ENCODE peak calls at places on chromosomes 13 and 19, in five cellular contexts. O, P, T, M and U are unnamed samples.
A peak's percentile ranks its signal among the peaks of the same experiment; 100 is the strongest.

GRCh38 chr13:49693191-49693733 is 2.0 kb upstream of the EBPL start:
- DNase-seq in M (no peak), O (no peak), P (no peak), T (no peak), U (no peak)

GRCh38 chr19:7902796-7903243 is 857 bp upstream of the MAP2K7 start:
- DNase-seq in O (no peak), P (no peak), T (no peak), M (no peak), U (no peak)

GRCh38 chr13:62908321-62908720 is 1492.7 kb upstream of the PCDH20 start:
- DNase-seq in M (no peak), T (no peak), O (no peak), P (no peak), U (no peak)

GRCh38 chr13:93230466-93230865 is 3.9 kb downstream of the GPC6 start:
- DNase-seq in M (no peak), O (no peak), P (no peak), T (no peak), U (no peak)

GRCh38 chr19:23991170-23991569 is 76.5 kb downstream of the ZNF726 start:
- DNase-seq in P (no peak), O (no peak), M (no peak), T (no peak), U (no peak)

GRCh38 chr13:43085545-43085944 is 62.2 kb downstream of the DNAJC15 start:
- DNase-seq in P (no peak), M (no peak), T (no peak), O (no peak), U (no peak)

GRCh38 chr13:44155422-44156293 is 218.0 kb upstream of the SERP2 start:
- DNase-seq in O (peak; percentile 40), P (peak; percentile 46), M (no peak), T (no peak), U (no peak)

GRCh38 chr19:11192957-11193939 is 4.1 kb downstream of the KANK2 start:
- DNase-seq in T (no peak), O (no peak), M (no peak), P (no peak), U (no peak)

GRCh38 chr19:10603873-10604459 is 16.9 kb upstream of the AP1M2 start:
- DNase-seq in M (no peak), T (peak; percentile 38), P (no peak), O (no peak), U (no peak)

DNA sequence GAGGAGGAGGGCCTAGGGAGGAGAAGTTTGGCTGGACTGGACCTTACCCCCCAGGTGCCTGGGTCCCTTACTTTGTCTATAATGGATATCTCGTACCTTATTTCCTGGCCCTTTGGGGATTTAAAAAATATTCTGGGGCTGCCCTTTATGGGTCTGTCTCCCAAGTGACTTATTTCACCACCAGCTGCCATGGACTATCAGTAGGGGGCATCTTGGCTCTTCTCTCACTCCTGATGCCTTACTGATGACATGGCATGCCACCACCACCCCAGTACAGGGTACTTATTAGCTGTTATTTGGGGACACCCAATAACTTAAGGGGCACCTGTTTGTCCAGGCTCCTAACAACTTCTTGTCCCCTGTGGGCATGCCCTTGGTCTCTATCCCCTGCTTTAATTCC is 38.0 kb downstream of the NFIX start:
- DNase-seq in O (no peak), M (no peak), T (no peak), P (no peak), U (no peak)
- H3K27ac ChIP-seq in O (peak overlapping the region; percentile 81), M (no peak overlapping the region), T (no peak overlapping the region), P (peak overlapping the region; percentile 94), U (peak overlapping the region; percentile 99)

GRCh38 chr19:36140289-36141038 is 598 bp downstream of the CAPNS1 start:
- DNase-seq in M (no peak), P (peak; percentile 28), O (peak; percentile 38), T (no peak), U (peak; percentile 47)

GRCh38 chr19:36141039-36141914 is 1.4 kb downstream of the CAPNS1 start:
- DNase-seq in P (peak; percentile 88), T (peak; percentile 88), O (peak; percentile 88), M (peak; percentile 95), U (peak; percentile 46)

GRCh38 chr19:36139473-36140288 is at the start of gene CAPNS1:
- DNase-seq in M (peak; percentile 99), T (peak; percentile 85), P (peak; percentile 99), O (peak; percentile 99), U (peak; percentile 93)

GRCh38 chr19:36142496-36142895 is 2.6 kb downstream of the CAPNS1 start:
- DNase-seq in P (no peak), O (no peak), M (no peak), T (no peak), U (no peak)

DNA sequence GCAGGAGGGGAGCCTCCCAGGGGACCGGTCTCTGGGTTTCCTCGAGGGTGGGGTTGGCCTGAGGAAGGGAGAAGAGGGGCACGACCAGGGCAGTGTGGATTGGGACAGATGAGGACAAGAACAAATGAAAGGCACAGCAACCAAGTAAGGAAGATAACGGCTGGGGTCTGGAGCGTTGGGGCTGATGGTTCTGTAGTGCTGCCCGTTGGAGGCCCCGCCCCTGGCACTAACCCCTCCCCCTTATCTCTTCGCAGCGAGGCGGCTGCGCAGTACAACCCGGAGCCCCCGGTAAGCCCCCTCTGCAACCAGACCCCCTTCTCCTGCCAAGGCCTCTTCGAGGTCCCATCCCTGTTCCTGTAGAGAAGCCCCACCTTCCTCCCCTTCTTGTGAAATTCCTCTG is 2.2 kb downstream of the CAPNS1 start:
- DNase-seq in T (no peak), M (no peak), P (peak; percentile 21), O (no peak), U (no peak)
- H3K27ac ChIP-seq in T (no peak overlapping the region), M (no peak overlapping the region), P (peak overlapping the region; percentile 98), O (no peak overlapping the region), U (no peak overlapping the region)

GRCh38 chr19:49761625-49762311 is 1.3 kb downstream of the TSKS start:
- DNase-seq in O (peak; percentile 38), P (peak; percentile 36), M (no peak), T (peak; percentile 18), U (no peak)
- H3K27ac ChIP-seq in O (peak overlapping the region; percentile 78), P (peak overlapping the region; percentile 80), M (no peak overlapping the region), T (no peak overlapping the region), U (no peak overlapping the region)

GRCh38 chr13:113216165-113217056 is 7.0 kb downstream of the CUL4A start:
- DNase-seq in O (no peak), P (peak; percentile 47), T (no peak), M (peak; percentile 29), U (peak; percentile 18)
- H3K27ac ChIP-seq in O (peak overlapping the region; percentile 81), P (peak overlapping the region; percentile 100), T (no peak overlapping the region), M (no peak overlapping the region), U (no peak overlapping the region)

GRCh38 chr13:112703449-112703848 is 13.6 kb downstream of the ATP11A start:
- DNase-seq in M (no peak), O (no peak), T (no peak), P (no peak), U (no peak)

GRCh38 chr13:112703935-112704633 is 14.2 kb downstream of the ATP11A start:
- DNase-seq in T (no peak), M (peak; percentile 61), P (no peak), O (no peak), U (no peak)

GRCh38 chr13:112702341-112702982 is 12.6 kb downstream of the ATP11A start:
- DNase-seq in T (no peak), P (no peak), O (no peak), M (peak; percentile 56), U (no peak)

GRCh38 chr13:112704634-112705145 is 14.9 kb downstream of the ATP11A start:
- DNase-seq in P (no peak), T (no peak), O (no peak), M (peak; percentile 37), U (no peak)

DNA sequence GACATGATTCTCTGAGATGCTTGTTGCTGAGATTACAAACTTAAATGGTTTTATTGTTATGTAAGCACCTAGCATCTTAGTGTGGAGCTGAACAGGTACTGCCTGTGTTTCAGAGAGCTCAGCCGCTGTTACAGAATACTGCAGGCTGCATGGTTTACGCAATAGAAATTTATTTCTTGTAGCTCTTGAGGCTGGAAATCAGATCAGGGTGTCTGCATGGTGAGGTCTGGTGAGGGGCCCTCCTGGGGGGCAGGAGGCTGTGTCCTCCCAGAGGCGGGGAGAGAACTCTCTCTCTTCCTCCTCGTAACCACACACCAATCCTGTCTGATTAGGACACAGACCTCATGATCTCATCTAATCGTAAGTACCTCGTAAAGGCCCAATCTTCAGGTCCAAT is 13.1 kb downstream of the ATP11A start:
- DNase-seq in M (peak; percentile 23), O (no peak), T (no peak), P (no peak), U (no peak)
- H3K27ac ChIP-seq in M (no peak overlapping the region), O (no peak overlapping the region), T (no peak overlapping the region), P (no peak overlapping the region), U (no peak overlapping the region)

GRCh38 chr13:33197551-33197971 is 88.0 kb downstream of the STARD13 start:
- DNase-seq in P (no peak), T (no peak), O (no peak), M (no peak), U (no peak)
- H3K27ac ChIP-seq in P (peak overlapping the region; percentile 52), T (no peak overlapping the region), O (peak overlapping the region; percentile 17), M (no peak overlapping the region), U (no peak overlapping the region)

DNA sequence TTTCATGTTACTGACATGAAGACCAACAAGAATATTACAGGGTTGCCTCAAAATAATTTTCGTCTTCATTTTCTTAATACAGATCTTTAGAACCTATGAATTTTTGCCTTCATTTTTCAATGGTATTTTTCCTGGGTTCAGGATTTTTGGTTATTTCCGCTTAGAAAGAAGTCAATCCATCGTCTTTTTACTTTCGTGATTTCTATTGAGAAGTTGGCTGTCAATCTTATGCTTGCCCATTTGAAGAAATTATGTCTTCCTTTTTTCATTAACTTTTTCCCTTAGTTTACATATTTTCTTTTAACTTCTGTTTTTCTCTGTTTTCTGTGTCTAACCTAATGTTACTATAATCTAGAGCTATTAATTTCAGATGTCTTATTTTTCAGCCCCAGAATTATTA is 868.9 kb upstream of the SLC10A2 start:
- DNase-seq in O (no peak), T (no peak), M (no peak), P (no peak), U (no peak)
- H3K27ac ChIP-seq in O (no peak overlapping the region), T (no peak overlapping the region), M (no peak overlapping the region), P (no peak overlapping the region), U (no peak overlapping the region)

GRCh38 chr19:13817018-13817614 is 21.9 kb downstream of the ZSWIM4 start:
- DNase-seq in O (no peak), P (no peak), T (no peak), M (peak; percentile 73), U (no peak)
- H3K27ac ChIP-seq in O (no peak overlapping the region), P (no peak overlapping the region), T (no peak overlapping the region), M (no peak overlapping the region), U (no peak overlapping the region)